ENCODE peak calls at places on chromosomes 1 and 21, in four cellular contexts. O is left colon, I is sigmoid colon, Y is HS-5. E is an unnamed sample.

GRCh38 chr1:64228181-64228957 is 24.9 kb downstream of the UBE2U start:
- DNase-seq in Y (peak), O (no peak), I (no peak), E (no peak)

GRCh38 chr1:181043025-181043880 is 9.5 kb downstream of the MR1 start:
- DNase-seq in I (no peak), Y (no peak), O (peak), E (no peak)

GRCh38 chr1:1881727-1882126 is 9.2 kb downstream of the GNB1 start:
- DNase-seq in Y (no peak), O (peak), I (no peak), E (no peak)

GRCh38 chr1:100627018-100627716 is 89.2 kb downstream of the GPR88 start:
- DNase-seq in I (no peak), O (no peak), Y (peak), E (no peak)

GRCh38 chr1:58325797-58326196 is 220.7 kb downstream of the OMA1 start:
- DNase-seq in I (no peak), O (no peak), Y (no peak), E (no peak)

GRCh38 chr1:9996624-9997582 is at the start of gene RBP7:
- DNase-seq in Y (no peak), I (no peak), O (peak), E (peak)

GRCh38 chr1:53959664-53960250 is 13.6 kb downstream of the LRRC42 start:
- DNase-seq in O (no peak), I (no peak), Y (no peak), E (no peak)

GRCh38 chr1:42420911-42421585 is 34.8 kb downstream of the ZMYND12 start:
- DNase-seq in I (peak), Y (no peak), O (peak), E (no peak)

GRCh38 chr1:12383786-12384185 is 154.0 kb downstream of the VPS13D start:
- DNase-seq in Y (peak), O (no peak), I (no peak), E (no peak)

GRCh38 chr1:219391297-219391696 is 217.6 kb downstream of the LYPLAL1 start:
- DNase-seq in Y (no peak), I (no peak), O (no peak), E (no peak)

GRCh38 chr1:92536593-92537332 is 50.0 kb upstream of the GFI1 start:
- DNase-seq in I (no peak), O (no peak), Y (no peak), E (no peak)

GRCh38 chr1:208268541-208269337 is 24.6 kb upstream of the PLXNA2 start:
- DNase-seq in I (no peak), Y (no peak), O (no peak), E (no peak)

GRCh38 chr1:180311011-180311730 is 81.1 kb downstream of the LHX4 start:
- DNase-seq in Y (peak), I (no peak), O (no peak), E (no peak)

GRCh38 chr1:64269558-64269884 is 66.1 kb downstream of the UBE2U start:
- DNase-seq in I (no peak), Y (no peak), O (no peak), E (no peak)

GRCh38 chr1:235017719-235018118 is 110.9 kb downstream of the TOMM20 start:
- DNase-seq in Y (no peak), I (peak), O (no peak), E (no peak)

GRCh38 chr1:181485276-181486097 is 2.2 kb downstream of the CACNA1E start:
- DNase-seq in Y (no peak), O (peak), I (no peak), E (no peak)

GRCh38 chr1:168045311-168045710 is 91.4 kb downstream of the GPR161 start:
- DNase-seq in I (no peak), O (no peak), Y (no peak), E (no peak)

GRCh38 chr1:119008483-119009299 is 20.5 kb upstream of the TBX15 start:
- DNase-seq in Y (peak), O (no peak), I (no peak), E (no peak)

GRCh38 chr21:35540950-35541632 is 492.0 kb upstream of the RUNX1 start:
- DNase-seq in I (no peak), Y (no peak), O (no peak), E (no peak)

GRCh38 chr1:162003061-162003824 is 20.4 kb downstream of the OLFML2B start:
- DNase-seq in O (no peak), Y (peak), I (peak), E (no peak)

GRCh38 chr21:44304846-44305245 is 5.0 kb downstream of the PFKL start:
- DNase-seq in Y (no peak), I (no peak), O (peak), E (peak)

GRCh38 chr1:18794561-18794960 is 64.9 kb downstream of the TAS1R2 start:
- DNase-seq in I (no peak), Y (no peak), O (no peak), E (no peak)

GRCh38 chr1:37265786-37266667 is 208.4 kb upstream of the ZC3H12A start:
- DNase-seq in O (no peak), I (no peak), Y (no peak), E (no peak)

GRCh38 chr1:53398091-53398490 is 61.1 kb upstream of the DMRTB1 start:
- DNase-seq in Y (no peak), O (no peak), I (peak), E (no peak)

E was measured in stomach.